ENCODE peak calls at places on chromosome 22, in five cellular contexts. C is A549, F is stomach, L is breast epithelium, T is tibial nerve. M is an unnamed sample.

GRCh38 chr22:33917744-33918406 is 2.4 kb downstream of the LARGE1 start:
- DNase-seq in L (no peak), T (no peak), C (peak), F (no peak), M (no peak)

GRCh38 chr22:38953091-38953490 is 4.3 kb upstream of the APOBEC3A start:
- DNase-seq in T (no peak), F (no peak), C (no peak), L (no peak), M (no peak)

GRCh38 chr22:50282361-50283144 is 12.4 kb upstream of the MAPK11 start:
- DNase-seq in L (peak), F (peak), T (no peak), C (peak), M (no peak)

GRCh38 chr22:19527861-19528417 is 3.7 kb upstream of the CLDN5 start:
- DNase-seq in F (no peak), T (no peak), L (no peak), C (no peak), M (no peak)

GRCh38 chr22:49765951-49766350 is 61.7 kb downstream of the BRD1 start:
- DNase-seq in T (no peak), F (peak), C (no peak), L (peak), M (peak)

GRCh38 chr22:19800761-19801244 is 40.2 kb downstream of the TBX1 start:
- DNase-seq in F (no peak), C (peak), L (no peak), T (no peak), M (no peak)

GRCh38 chr22:38110863-38111852 is 674 bp upstream of the BAIAP2L2 start:
- DNase-seq in L (no peak), F (peak), C (peak), T (no peak), M (no peak)

GRCh38 chr22:21866821-21867527 is 471 bp downstream of the MAPK1 start:
- DNase-seq in L (no peak), T (no peak), C (peak), F (peak), M (peak)

GRCh38 chr22:24429411-24430365 is 2.3 kb downstream of the ADORA2A start:
- DNase-seq in F (peak), T (no peak), L (no peak), C (no peak), M (no peak)

GRCh38 chr22:30024231-30024630 is 56.0 kb upstream of the HORMAD2 start:
- DNase-seq in L (no peak), C (no peak), F (no peak), T (no peak), M (no peak)

GRCh38 chr22:50400406-50400805 is 57.3 kb downstream of the PPP6R2 start:
- DNase-seq in C (no peak), L (no peak), T (no peak), F (no peak), M (no peak)

GRCh38 chr22:36771376-36772063 is 4.4 kb downstream of the IFT27 start:
- DNase-seq in F (no peak), C (no peak), L (peak), T (no peak), M (peak)

GRCh38 chr22:38347181-38347943 is 30.1 kb upstream of the CSNK1E start:
- DNase-seq in T (no peak), F (peak), C (no peak), L (no peak), M (peak)

GRCh38 chr22:37060801-37061610 is 9.5 kb downstream of the KCTD17 start:
- DNase-seq in L (no peak), T (no peak), F (no peak), C (no peak), M (no peak)

GRCh38 chr22:49112661-49113626 is 714.7 kb downstream of the BRD1 start:
- DNase-seq in F (no peak), C (no peak), T (no peak), L (no peak), M (peak)

GRCh38 chr22:35418088-35418487 is 18.1 kb downstream of the MCM5 start:
- DNase-seq in T (no peak), F (no peak), C (no peak), L (no peak), M (no peak)

GRCh38 chr22:50498322-50498861 is 9.1 kb downstream of the LMF2 start:
- DNase-seq in C (peak), T (peak), F (peak), L (no peak), M (peak)

GRCh38 chr22:44147036-44147645 is 33.6 kb upstream of the PARVG start:
- DNase-seq in L (no peak), F (no peak), C (no peak), T (no peak), M (no peak)

GRCh38 chr22:32699686-32700085 is 101.8 kb upstream of the TIMP3 start:
- DNase-seq in F (no peak), L (no peak), C (no peak), T (no peak), M (no peak)

GRCh38 chr22:38034278-38034882 is 22.8 kb upstream of the PICK1 start:
- DNase-seq in C (peak), F (peak), T (no peak), L (peak), M (no peak)

GRCh38 chr22:39013923-39014722 is at the start of gene APOBEC3C:
- DNase-seq in L (peak), C (peak), F (peak), T (peak), M (peak)

GRCh38 chr22:36879775-36880174 is 19.0 kb downstream of the NCF4 start:
- DNase-seq in L (no peak), C (no peak), F (no peak), T (no peak), M (no peak)

GRCh38 chr22:48489551-48490512 is 1337.8 kb downstream of the BRD1 start:
- DNase-seq in C (no peak), L (peak), F (peak), T (no peak), M (no peak)

GRCh38 chr22:19868773-19869471 is 14.2 kb upstream of the GNB1L start:
- DNase-seq in C (no peak), F (no peak), L (peak), T (peak), M (peak)

GRCh38 chr22:40638261-40638660 is 1.7 kb upstream of the MRTFA start:
- DNase-seq in L (no peak), T (no peak), F (no peak), C (no peak), M (no peak)

DNA sequence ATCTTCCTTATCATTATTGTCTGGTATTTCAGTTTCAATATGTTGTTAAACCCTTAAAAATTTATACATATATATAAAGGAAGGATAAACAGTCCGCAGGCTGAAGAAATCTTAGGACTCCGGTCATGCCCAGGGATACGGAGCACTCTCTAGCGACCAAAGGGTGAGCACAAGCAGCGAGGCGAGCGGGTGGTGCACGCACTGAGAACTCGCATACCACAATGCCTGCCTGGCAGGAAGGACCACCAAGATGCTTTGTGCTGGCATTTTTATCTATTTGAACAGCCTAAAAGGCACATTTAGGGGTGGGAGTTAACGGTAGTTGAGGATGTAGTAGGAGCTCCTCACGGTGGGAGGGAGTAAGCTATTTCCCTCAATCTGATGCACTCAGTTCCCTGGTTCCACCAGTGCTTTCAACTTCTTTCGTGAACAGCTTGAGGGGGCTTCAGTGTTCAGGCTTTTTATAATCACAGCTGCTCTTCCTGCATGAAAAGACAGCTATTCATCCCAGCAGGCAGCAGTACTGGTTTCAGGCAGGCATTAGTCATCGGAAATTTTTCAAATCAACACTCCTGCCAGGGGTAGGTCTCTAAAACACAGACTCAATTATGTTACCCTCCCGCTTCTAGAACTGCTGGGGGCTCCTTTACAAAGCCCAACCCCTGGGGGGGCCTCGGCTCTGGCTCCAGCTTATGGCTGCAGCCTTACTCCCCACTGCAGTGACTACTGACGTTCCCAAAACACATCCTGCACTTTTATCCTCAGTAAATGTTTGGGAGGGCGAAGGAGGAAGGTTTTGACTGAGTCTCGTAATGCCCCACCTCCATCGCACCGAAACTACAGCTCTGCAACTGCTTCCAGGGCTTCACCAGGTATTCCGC is 6.0 kb downstream of the POLDIP3 start:
- DNase-seq in L (no peak), T (no peak), C (no peak), F (no peak), M (no peak)
- TF ChIP-seq POLR2A in L (no peak), T (no peak), C (no peak), F (no peak), M (no peak)

GRCh38 chr22:46055176-46055850 is 78.4 kb upstream of the WNT7B start:
- DNase-seq in C (no peak), T (no peak), F (peak), L (peak), M (no peak)
- H3K4me3 ChIP-seq in C (peak), T (peak), F (peak), L (peak), M (no peak)

GRCh38 chr22:31628969-31629723 is 32.9 kb downstream of the PISD start:
- DNase-seq in C (no peak), T (no peak), L (no peak), F (no peak), M (no peak)
- TF ChIP-seq CTCF in C (no peak), T (no peak), L (no peak), F (no peak), M (no peak)

DNA sequence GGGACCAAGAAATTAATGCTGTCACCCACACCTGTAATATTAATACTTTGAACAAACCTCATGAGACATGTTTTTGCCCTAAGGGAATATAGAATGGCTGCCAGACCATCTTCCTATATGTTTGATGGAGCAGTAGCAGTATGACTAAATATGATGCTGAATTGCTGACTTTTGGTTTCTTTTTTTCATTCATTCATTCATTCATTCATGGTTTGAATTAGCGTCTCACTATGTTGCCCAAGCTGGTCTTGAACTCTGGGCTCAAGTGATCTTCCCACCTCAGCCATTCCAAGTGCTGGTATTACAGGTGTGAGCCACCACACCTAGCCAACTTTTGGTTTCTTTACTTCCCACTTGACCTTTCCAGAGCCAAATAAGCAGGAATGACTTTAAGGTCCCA is 7.8 kb downstream of the CCDC117 start:
- DNase-seq in F (no peak), T (no peak), C (no peak), L (no peak), M (no peak)
- TF ChIP-seq POLR2A in F (no peak), T (no peak), C (no peak), L (no peak), M (no peak)

GRCh38 chr22:25760848-25761595 is 19.0 kb downstream of the MYO18B start:
- DNase-seq in C (no peak), L (no peak), F (no peak), T (no peak), M (no peak)

GRCh38 chr22:25758316-25758715 is 16.3 kb downstream of the MYO18B start:
- DNase-seq in L (no peak), C (no peak), T (no peak), F (no peak), M (no peak)

GRCh38 chr22:25757686-25758085 is 15.7 kb downstream of the MYO18B start:
- DNase-seq in C (no peak), T (no peak), L (no peak), F (no peak), M (no peak)

GRCh38 chr22:25760294-25760693 is 18.3 kb downstream of the MYO18B start:
- DNase-seq in C (no peak), T (no peak), L (no peak), F (no peak), M (no peak)

GRCh38 chr22:25759825-25760231 is 17.8 kb downstream of the MYO18B start:
- DNase-seq in T (no peak), C (peak), L (no peak), F (no peak), M (no peak)
- H3K4me3 ChIP-seq in T (no peak), C (no peak), L (no peak), F (no peak), M (no peak)

DNA sequence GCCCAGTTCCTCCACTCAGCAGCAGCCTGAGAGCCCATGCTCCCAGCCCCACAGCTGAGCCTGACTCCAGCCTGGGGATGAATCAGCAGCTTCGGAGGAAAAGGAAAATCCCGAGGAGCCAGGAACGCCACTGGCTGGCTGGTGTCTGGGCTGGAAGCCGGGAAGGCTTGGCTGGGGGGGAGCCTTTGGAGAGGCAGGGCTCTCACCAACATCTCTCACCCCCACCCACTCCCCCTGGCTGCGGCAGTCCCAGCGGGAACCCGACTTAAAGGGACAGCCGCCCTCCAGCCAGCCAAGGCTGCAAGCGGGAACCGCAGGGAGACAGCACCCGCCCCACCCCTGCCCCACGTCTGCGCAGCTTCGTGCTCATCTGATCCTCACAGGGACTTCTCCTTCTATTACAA is 28.4 kb downstream of the KIAA0930 start:
- DNase-seq in L (peak), C (peak), T (peak), F (peak), M (peak)
- TF ChIP-seq CTCF in L (no peak), C (no peak), T (no peak), F (no peak), M (no peak)

DNA sequence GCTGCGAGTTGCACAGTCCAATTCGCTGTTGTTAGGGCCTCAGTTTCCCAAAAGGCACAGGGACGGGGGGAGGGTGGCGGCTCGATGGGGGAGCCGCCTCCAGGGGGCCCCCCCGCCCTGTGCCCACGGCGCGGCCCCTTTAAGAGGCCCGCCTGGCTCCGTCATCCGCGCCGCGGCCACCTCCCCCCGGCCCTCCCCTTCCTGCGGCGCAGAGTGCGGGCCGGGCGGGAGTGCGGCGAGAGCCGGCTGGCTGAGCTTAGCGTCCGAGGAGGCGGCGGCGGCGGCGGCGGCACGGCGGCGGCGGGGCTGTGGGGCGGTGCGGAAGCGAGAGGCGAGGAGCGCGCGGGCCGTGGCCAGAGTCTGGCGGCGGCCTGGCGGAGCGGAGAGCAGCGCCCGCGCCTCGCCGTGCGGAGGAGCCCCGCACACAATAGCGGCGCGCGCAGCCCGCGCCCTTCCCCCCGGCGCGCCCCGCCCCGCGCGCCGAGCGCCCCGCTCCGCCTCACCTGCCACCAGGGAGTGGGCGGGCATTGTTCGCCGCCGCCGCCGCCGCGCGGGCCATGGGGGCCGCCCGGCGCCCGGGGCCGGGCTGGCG is at the start of gene BCR:
- DNase-seq in C (peak), T (peak), F (peak), L (no peak), M (peak)
- TF ChIP-seq POLR2A in C (peak), T (peak), F (no peak), L (no peak), M (no peak)

DNA sequence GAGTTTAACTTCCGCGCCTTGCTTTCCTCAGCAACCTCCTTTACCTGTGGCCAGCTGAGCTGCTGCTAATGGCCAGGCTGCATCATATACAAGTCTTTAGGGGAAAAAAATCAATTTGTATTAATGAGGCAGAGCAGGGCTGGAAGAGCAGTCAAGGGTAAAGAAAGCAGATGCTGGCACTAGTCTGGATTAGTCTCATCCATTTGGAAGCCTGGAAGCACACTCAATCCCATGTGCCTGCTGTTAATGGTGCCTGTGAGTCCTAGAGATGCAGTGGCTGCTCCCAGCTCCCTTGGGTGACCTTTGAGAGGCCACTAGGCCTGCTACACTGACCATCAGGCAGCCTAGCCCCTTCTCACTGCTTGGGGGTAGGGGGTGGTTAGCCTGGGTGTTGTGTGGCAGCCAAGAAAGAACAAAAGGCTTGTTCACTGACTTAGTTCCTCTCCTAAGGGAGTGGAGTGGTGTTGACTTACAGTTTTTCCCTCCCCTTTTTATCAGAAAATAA is 8.0 kb downstream of the PIK3IP1 start:
- DNase-seq in T (no peak), F (no peak), L (no peak), C (no peak), M (no peak)
- H3K4me3 ChIP-seq in T (no peak), F (no peak), L (no peak), C (no peak), M (no peak)

GRCh38 chr22:26939466-26939865 is 282.1 kb downstream of the MIAT start:
- DNase-seq in C (no peak), T (no peak), L (no peak), F (no peak), M (no peak)

GRCh38 chr22:26942301-26942927 is 285.0 kb downstream of the MIAT start:
- DNase-seq in F (no peak), T (no peak), L (no peak), C (no peak), M (no peak)

GRCh38 chr22:26937213-26937612 is 279.8 kb downstream of the MIAT start:
- DNase-seq in C (no peak), F (no peak), T (no peak), L (no peak), M (no peak)
- TF ChIP-seq CTCF in C (no peak), F (no peak), T (no peak), L (no peak), M (no peak)

GRCh38 chr22:41998361-41999261 is at the start of gene WBP2NL:
- DNase-seq in T (peak), F (peak), L (peak), C (peak), M (peak)
- TF ChIP-seq POLR2A in T (peak), F (no peak), L (peak), C (peak), M (no peak)